ENCODE peak calls at places on chromosomes 4 and X, in five cellular contexts. V, X, L, R and Y are unnamed samples.

GRCh38 chr4:176475091-176475490 is 155.3 kb downstream of the SPCS3 start:
- DNase-seq in V (no peak), R (no peak), X (no peak), L (no peak), Y (no peak)

GRCh38 chr4:13980317-13980716 is 352.8 kb upstream of the BOD1L1 start:
- DNase-seq in L (peak; percentile 24), X (no peak), V (no peak), R (peak; percentile 76), Y (no peak)

GRCh38 chrX:128460835-128461234 is 408.6 kb upstream of the ACTRT1 start:
- DNase-seq in V (no peak), X (no peak), L (no peak), R (no peak), Y (no peak)

GRCh38 chr4:22508376-22508775 is 7.5 kb downstream of the ADGRA3 start:
- DNase-seq in R (no peak), X (no peak), L (no peak), V (no peak), Y (no peak)

GRCh38 chrX:39815621-39816020 is 282.1 kb downstream of the BCOR start:
- DNase-seq in V (no peak), R (no peak), X (no peak), L (no peak), Y (no peak)

GRCh38 chr4:8153441-8153840 is 5.2 kb downstream of the ABLIM2 start:
- DNase-seq in R (no peak), L (no peak), X (no peak), V (no peak), Y (no peak)

GRCh38 chrX:26783512-26784225 is 567.7 kb downstream of the MAGEB5 start:
- DNase-seq in X (no peak), L (peak; percentile 17), R (no peak), V (no peak), Y (no peak)

GRCh38 chrX:17788439-17788838 is 51.1 kb downstream of the SCML1 start:
- DNase-seq in X (no peak), L (peak; percentile 36), R (no peak), V (no peak), Y (no peak)

GRCh38 chrX:30488092-30488491 is 89.5 kb downstream of the TASL start:
- DNase-seq in L (no peak), X (no peak), R (no peak), V (no peak), Y (no peak)

GRCh38 chrX:118038614-118039365 is 77.8 kb downstream of the KLHL13 start:
- DNase-seq in X (no peak), V (no peak), L (no peak), R (no peak), Y (no peak)

GRCh38 chrX:155874571-155875244 is 6.4 kb upstream of the VAMP7 start:
- DNase-seq in L (no peak), X (no peak), R (no peak), V (no peak), Y (peak; percentile 59)

GRCh38 chrX:150767475-150768131 is 74.4 kb downstream of the MTMR1 start:
- DNase-seq in R (peak; percentile 84), L (no peak), X (no peak), V (no peak), Y (no peak)

GRCh38 chr4:79445371-79445781 is 37.3 kb upstream of the GK2 start:
- DNase-seq in L (no peak), R (no peak), X (no peak), V (no peak), Y (no peak)

GRCh38 chr4:80333121-80333520 is 2.4 kb upstream of the CFAP299 start:
- DNase-seq in L (no peak), R (no peak), X (no peak), V (no peak), Y (no peak)

GRCh38 chr4:8383451-8384160 is 56.9 kb downstream of the ACOX3 start:
- DNase-seq in V (no peak), L (no peak), X (no peak), R (no peak), Y (no peak)

GRCh38 chr4:25425361-25425760 is 48.3 kb downstream of the ANAPC4 start:
- DNase-seq in L (no peak), X (no peak), V (no peak), R (no peak), Y (no peak)

GRCh38 chr4:90226734-90227133 is 99.5 kb downstream of the CCSER1 start:
- DNase-seq in R (no peak), L (no peak), X (no peak), V (no peak), Y (no peak)

GRCh38 chrX:68199062-68199848 is 234.0 kb downstream of the OPHN1 start:
- DNase-seq in L (no peak), R (no peak), X (no peak), V (no peak), Y (no peak)

GRCh38 chr4:151922811-151923210 is 162.0 kb upstream of the GATB start:
- DNase-seq in X (no peak), V (no peak), R (no peak), L (no peak), Y (no peak)